ENCODE peak calls at places on chromosomes 7 and 10, in eight cellular contexts. Z is A549, O is GM23338, E is HL-60, Q is HepG2, P is K562, D is Panc1, F is SK-N-SH. B is an unnamed sample.

GRCh38 chr10:116053910-116054309 is 219.1 kb downstream of the GFRA1 start:
- DNase-seq in F (no peak), Z (no peak), E (no peak), D (no peak), Q (no peak), O (peak; percentile 2), P (no peak), B (no peak)

GRCh38 chr7:54960517-54960916 is 58.3 kb upstream of the EGFR start:
- DNase-seq in E (no peak), Q (no peak), F (no peak), D (no peak), P (no peak), Z (peak; percentile 17), O (no peak), B (no peak)

GRCh38 chr10:8053446-8054242 is 844 bp upstream of the GATA3 start:
- DNase-seq in P (peak; percentile 96), E (peak; percentile 20), O (peak; percentile 95), Q (no peak), Z (peak; percentile 90), F (peak; percentile 93), D (peak; percentile 35), B (peak; percentile 55)

GRCh38 chr7:5621776-5622175 is 159.7 kb downstream of the RNF216 start:
- DNase-seq in O (no peak), P (no peak), E (no peak), D (no peak), F (peak; percentile 40), Z (no peak), Q (no peak), B (no peak)

GRCh38 chr7:12929416-12930140 is 242.1 kb downstream of the ARL4A start:
- DNase-seq in D (no peak), O (peak; percentile 8), Q (no peak), E (no peak), Z (no peak), P (no peak), F (no peak), B (no peak)

GRCh38 chr10:84770824-84771223 is 442.4 kb downstream of the CCSER2 start:
- DNase-seq in E (no peak), O (no peak), F (no peak), D (no peak), P (no peak), Q (no peak), Z (no peak), B (no peak)

GRCh38 chr10:63666836-63667383 is 145.7 kb downstream of the REEP3 start:
- DNase-seq in E (no peak), Z (no peak), O (no peak), P (no peak), Q (no peak), D (no peak), F (no peak), B (no peak)

GRCh38 chr10:3623746-3624145 is 161.3 kb downstream of the KLF6 start:
- DNase-seq in O (peak; percentile 28), F (no peak), Z (no peak), P (no peak), E (no peak), D (no peak), Q (peak; percentile 4), B (no peak)

GRCh38 chr10:43392757-43393156 is 16.2 kb downstream of the HNRNPF start:
- DNase-seq in Z (no peak), P (no peak), F (no peak), O (no peak), Q (no peak), D (no peak), E (peak; percentile 25), B (no peak)

GRCh38 chr10:113527181-113527580 is 25.7 kb upstream of the HABP2 start:
- DNase-seq in Q (no peak), D (no peak), E (no peak), P (no peak), O (no peak), Z (no peak), F (no peak), B (no peak)

GRCh38 chr7:45881759-45882464 is 6.4 kb upstream of the IGFBP1 start:
- DNase-seq in F (no peak), E (no peak), O (no peak), Q (peak; percentile 98), D (peak; percentile 79), P (no peak), Z (peak; percentile 70), B (no peak)

GRCh38 chr10:23158370-23158769 is 33.7 kb upstream of the PTF1A start:
- DNase-seq in Q (peak; percentile 55), F (peak; percentile 85), O (peak; percentile 88), D (peak; percentile 39), E (no peak), Z (peak; percentile 71), P (peak; percentile 86), B (peak; percentile 47)

GRCh38 chr7:82441916-82442478 is 1.6 kb downstream of the CACNA2D1 start:
- DNase-seq in E (no peak), D (peak; percentile 4), Z (peak; percentile 18), Q (no peak), O (peak; percentile 91), P (no peak), F (peak; percentile 23), B (no peak)
- H3K4me3 ChIP-seq in E (no peak overlapping the region), D (peak overlapping the region; percentile 60), Z (peak overlapping the region; percentile 91), Q (no peak overlapping the region), O (peak overlapping the region; percentile 63), P (no peak overlapping the region), F (peak overlapping the region; percentile 100), B (no peak overlapping the region)

GRCh38 chr10:111030042-111030750 is 46.6 kb upstream of the ADRA2A start:
- DNase-seq in P (no peak), O (no peak), E (no peak), F (no peak), D (no peak), Q (no peak), Z (no peak), B (no peak)
- TF ChIP-seq REST in P (no peak), O (no peak), E (no peak), F (no peak), D (no peak), Q (no peak), Z (no peak), B (no peak)

GRCh38 chr7:77696643-77697534 is 630 bp downstream of the RSBN1L start:
- DNase-seq in P (peak; percentile 68), Q (peak; percentile 59), O (peak; percentile 74), F (peak; percentile 89), Z (peak; percentile 52), E (no peak), D (no peak), B (no peak)

GRCh38 chr7:77697535-77697831 is 1.2 kb downstream of the RSBN1L start:
- DNase-seq in D (no peak), Q (no peak), O (no peak), F (peak; percentile 64), P (no peak), Z (no peak), E (no peak), B (no peak)

GRCh38 chr7:77696057-77696642 is at the start of gene RSBN1L:
- DNase-seq in E (peak; percentile 87), P (peak; percentile 98), Q (peak; percentile 96), D (peak; percentile 92), O (peak; percentile 99), Z (peak; percentile 96), F (peak; percentile 99), B (peak; percentile 92)

GRCh38 chr7:77698042-77698625 is 1.9 kb downstream of the RSBN1L start:
- DNase-seq in F (no peak), E (no peak), Q (no peak), Z (no peak), D (no peak), O (no peak), P (no peak), B (no peak)

DNA sequence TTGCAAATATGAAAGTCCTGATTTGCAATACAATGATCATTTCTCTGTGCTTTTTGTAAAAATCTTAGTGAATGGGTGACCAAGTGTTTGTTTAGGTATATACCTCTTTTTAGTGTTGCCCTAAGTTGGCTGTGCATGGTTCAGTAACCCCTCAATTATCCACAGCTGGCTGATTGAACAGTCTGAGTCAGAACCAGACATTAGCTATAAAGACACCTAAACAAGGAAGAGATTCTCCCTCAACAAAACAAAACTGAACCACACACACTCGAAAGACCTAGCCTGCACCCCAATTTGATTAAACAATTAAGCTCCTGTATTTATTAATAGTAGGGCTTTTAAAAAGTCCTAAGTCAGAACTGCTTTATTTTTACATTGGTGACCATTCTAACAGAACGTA is 2.8 kb downstream of the RSBN1L start:
- DNase-seq in F (peak; percentile 29), E (no peak), Z (no peak), P (no peak), D (no peak), Q (no peak), O (no peak), B (no peak)
- H3K4me3 ChIP-seq in F (peak overlapping the region; percentile 75), E (peak overlapping the region; percentile 18), Z (no peak overlapping the region), P (peak overlapping the region; percentile 93), D (peak overlapping the region; percentile 99), Q (peak overlapping the region; percentile 100), O (peak overlapping the region; percentile 98), B (no peak overlapping the region)

GRCh38 chr10:132416566-132417248 is 19.7 kb downstream of the PWWP2B start:
- DNase-seq in D (no peak), Z (no peak), E (no peak), Q (no peak), O (no peak), F (peak; percentile 36), P (no peak), B (no peak)

GRCh38 chr10:132418520-132419416 is 21.8 kb downstream of the PWWP2B start:
- DNase-seq in P (peak; percentile 11), E (peak; percentile 75), D (no peak), Q (no peak), F (peak; percentile 49), Z (peak; percentile 71), O (peak; percentile 86), B (peak; percentile 49)

GRCh38 chr10:132417249-132417878 is 20.4 kb downstream of the PWWP2B start:
- DNase-seq in Q (no peak), E (no peak), P (no peak), F (no peak), O (no peak), D (no peak), Z (no peak), B (no peak)

GRCh38 chr10:132419631-132420468 is 22.9 kb downstream of the PWWP2B start:
- DNase-seq in P (no peak), Z (no peak), Q (no peak), E (no peak), D (no peak), F (peak; percentile 54), O (no peak), B (no peak)

GRCh38 chr10:132417957-132418441 is 21.0 kb downstream of the PWWP2B start:
- DNase-seq in F (peak; percentile 41), E (no peak), D (no peak), O (no peak), Q (no peak), Z (no peak), P (peak; percentile 8), B (no peak)
- TF ChIP-seq REST in F (no peak), E (no peak), D (no peak), O (no peak), Q (no peak), Z (no peak), P (no peak), B (no peak)

B was measured in HCT116.